ENCODE peak calls at places on chromosomes 13 and 19, in five cellular contexts. Z is HFFc6; I is stimulated activated CD4-positive, alpha-beta T cell treated with anti-CD3 and anti-CD28 coated beads, Interleukin-1b, Interleukin-23, amount 100 ng/mL, for 24 hours; Y is psoas muscle; C is cardiac fibroblast. V is an unnamed sample.

GRCh38 chr13:79382545-79383275 is 23.3 kb downstream of the RBM26 start:
- DNase-seq in Z (no peak), I (no peak), Y (no peak), C (no peak), V (no peak)

GRCh38 chr19:10899171-10899653 is 27.9 kb downstream of the CARM1 start:
- DNase-seq in Z (no peak), I (no peak), Y (peak), C (no peak), V (no peak)

GRCh38 chr13:111080642-111081041 is 34.5 kb upstream of the ARHGEF7 start:
- DNase-seq in Z (no peak), I (no peak), Y (no peak), C (no peak), V (no peak)

GRCh38 chr19:41872775-41873647 is 4.1 kb upstream of the CD79A start:
- DNase-seq in Z (peak), I (peak), Y (peak), C (peak), V (peak)

GRCh38 chr19:14450168-14450874 is 17.2 kb downstream of the PKN1 start:
- DNase-seq in Z (peak), I (no peak), Y (peak), C (peak), V (no peak)

GRCh38 chr19:17764348-17764747 is 13.1 kb downstream of the FCHO1 start:
- DNase-seq in Z (no peak), I (no peak), Y (no peak), C (no peak), V (no peak)

GRCh38 chr19:5801796-5802616 is 2.9 kb upstream of the NRTN start:
- DNase-seq in Z (peak), I (no peak), Y (no peak), C (peak), V (no peak)

GRCh38 chr19:5631511-5632240 is 8.8 kb downstream of the SAFB start:
- DNase-seq in Z (no peak), I (no peak), Y (no peak), C (peak), V (no peak)

GRCh38 chr13:31046711-31047279 is 114.3 kb downstream of the TEX26 start:
- DNase-seq in Z (no peak), I (no peak), Y (peak), C (peak), V (peak)

GRCh38 chr19:55308281-55308680 is 16.9 kb downstream of the TMEM150B start:
- DNase-seq in Z (no peak), I (no peak), Y (no peak), C (no peak), V (no peak)

GRCh38 chr13:20064128-20064527 is 96.7 kb downstream of the GJA3 start:
- DNase-seq in Z (peak), I (no peak), Y (no peak), C (no peak), V (peak)

GRCh38 chr13:105471683-105472082 is 1063.8 kb downstream of the EFNB2 start:
- DNase-seq in Z (no peak), I (no peak), Y (no peak), C (peak), V (no peak)

GRCh38 chr19:32819415-32820400 is 49.9 kb downstream of the SLC7A9 start:
- DNase-seq in Z (no peak), I (no peak), Y (no peak), C (no peak), V (no peak)

GRCh38 chr13:84630486-84630885 is 748.2 kb upstream of the SLITRK1 start:
- DNase-seq in Z (no peak), I (no peak), Y (no peak), C (no peak), V (no peak)

GRCh38 chr13:102977471-102977870 is 88.7 kb downstream of the SLC10A2 start:
- DNase-seq in Z (no peak), I (no peak), Y (no peak), C (peak), V (no peak)

GRCh38 chr19:35860436-35860817 is 3.7 kb downstream of the KIRREL2 start:
- DNase-seq in Z (no peak), I (no peak), Y (no peak), C (no peak), V (no peak)

GRCh38 chr13:38398810-38399493 is 49.3 kb downstream of the UFM1 start:
- DNase-seq in Z (peak), I (no peak), Y (no peak), C (peak), V (peak)

GRCh38 chr13:37348916-37349653 is 243.6 kb upstream of the CSNK1A1L start:
- DNase-seq in Z (peak), I (no peak), Y (no peak), C (no peak), V (no peak)

GRCh38 chr13:113474179-113474578 is 16.3 kb downstream of the DCUN1D2 start:
- DNase-seq in Z (no peak), I (no peak), Y (no peak), C (peak), V (no peak)

GRCh38 chr19:53945441-53945840 is 17.3 kb upstream of the CACNG8 start:
- DNase-seq in Z (no peak), I (no peak), Y (no peak), C (peak), V (peak)

GRCh38 chr13:51148952-51149573 is 38.0 kb upstream of the C13orf42 start:
- DNase-seq in Z (peak), I (no peak), Y (no peak), C (peak), V (no peak)

GRCh38 chr13:33178197-33178699 is 107.3 kb downstream of the STARD13 start:
- DNase-seq in Z (no peak), I (no peak), Y (no peak), C (no peak), V (no peak)

GRCh38 chr19:40374084-40374483 is 15.9 kb downstream of the HIPK4 start:
- DNase-seq in Z (no peak), I (no peak), Y (no peak), C (no peak), V (no peak)

GRCh38 chr19:50417850-50418185 is 920 bp upstream of the SPIB start:
- DNase-seq in Z (no peak), I (no peak), Y (no peak), C (no peak), V (no peak)

GRCh38 chr13:63651394-63651793 is 2235.7 kb upstream of the PCDH20 start:
- DNase-seq in Z (no peak), I (no peak), Y (no peak), C (no peak), V (no peak)

GRCh38 chr19:3964256-3965194 is 6.4 kb downstream of the DAPK3 start:
- DNase-seq in Z (no peak), I (no peak), Y (peak), C (no peak), V (no peak)

GRCh38 chr13:60170414-60170813 is 6.7 kb upstream of the DIAPH3 start:
- DNase-seq in Z (no peak), I (no peak), Y (no peak), C (no peak), V (no peak)

GRCh38 chr13:27270594-27271520 is at the start of gene RASL11A:
- DNase-seq in Z (peak), I (peak), Y (peak), C (peak), V (peak)

GRCh38 chr13:48009298-48009697 is 8.2 kb upstream of the SUCLA2 start:
- DNase-seq in Z (peak), I (no peak), Y (no peak), C (peak), V (peak)

GRCh38 chr13:64684685-64685431 is 2545.3 kb downstream of the PCDH9 start:
- DNase-seq in Z (no peak), I (no peak), Y (no peak), C (peak), V (no peak)

GRCh38 chr19:28523619-28524018 is 689.3 kb downstream of the UQCRFS1 start:
- DNase-seq in Z (no peak), I (no peak), Y (no peak), C (no peak), V (no peak)